ENCODE peak calls at places on chromosomes 5 and 9, in four cellular contexts. One of them, this sample, is unnamed.

GRCh38 chr5:65482280-65482726 is 583 bp upstream of the ADAMTS6 start:
- DNase-seq in colonic mucosa: no peak
- DNase-seq in lower lobe of right lung: no peak
- DNase-seq in breast epithelium: no peak
- DNase-seq in this sample: no peak

GRCh38 chr5:39395521-39395920 is 29.3 kb downstream of the DAB2 start:
- DNase-seq in breast epithelium: no peak
- DNase-seq in lower lobe of right lung: no peak
- DNase-seq in colonic mucosa: no peak
- DNase-seq in this sample: no peak

GRCh38 chr9:127180457-127181314 is 58.3 kb upstream of the ANGPTL2 start:
- DNase-seq in lower lobe of right lung: peak
- DNase-seq in breast epithelium: peak
- DNase-seq in colonic mucosa: peak
- DNase-seq in this sample: peak

GRCh38 chr5:156934450-156935211 is 28.4 kb downstream of the TIMD4 start:
- DNase-seq in colonic mucosa: no peak
- DNase-seq in breast epithelium: no peak
- DNase-seq in lower lobe of right lung: no peak
- DNase-seq in this sample: peak

GRCh38 chr5:142826741-142827492 is 56.7 kb downstream of the ARHGAP26 start:
- DNase-seq in breast epithelium: peak
- DNase-seq in colonic mucosa: no peak
- DNase-seq in lower lobe of right lung: peak
- DNase-seq in this sample: no peak

GRCh38 chr9:107929439-107929838 is 439.9 kb upstream of the KLF4 start:
- DNase-seq in colonic mucosa: peak
- DNase-seq in breast epithelium: peak
- DNase-seq in lower lobe of right lung: peak
- DNase-seq in this sample: no peak

GRCh38 chr9:114604974-114605373 is 6.1 kb upstream of the TMEM268 start:
- DNase-seq in breast epithelium: no peak
- DNase-seq in lower lobe of right lung: no peak
- DNase-seq in colonic mucosa: no peak
- DNase-seq in this sample: no peak

GRCh38 chr9:128683340-128684064 is 5.5 kb upstream of the SET start:
- DNase-seq in colonic mucosa: peak
- DNase-seq in breast epithelium: peak
- DNase-seq in lower lobe of right lung: peak
- DNase-seq in this sample: no peak

GRCh38 chr9:17116400-17116837 is 18.4 kb upstream of the CNTLN start:
- DNase-seq in colonic mucosa: no peak
- DNase-seq in lower lobe of right lung: no peak
- DNase-seq in breast epithelium: no peak
- DNase-seq in this sample: no peak

GRCh38 chr9:91807640-91808246 is 142.3 kb downstream of the ROR2 start:
- DNase-seq in breast epithelium: no peak
- DNase-seq in lower lobe of right lung: no peak
- DNase-seq in colonic mucosa: no peak
- DNase-seq in this sample: no peak

GRCh38 chr9:85142461-85143401 is 473.2 kb downstream of the NTRK2 start:
- DNase-seq in lower lobe of right lung: peak
- DNase-seq in breast epithelium: no peak
- DNase-seq in colonic mucosa: no peak
- DNase-seq in this sample: no peak

GRCh38 chr5:32311404-32312193 is 1.1 kb downstream of the MTMR12 start:
- DNase-seq in breast epithelium: no peak
- DNase-seq in colonic mucosa: no peak
- DNase-seq in lower lobe of right lung: no peak
- DNase-seq in this sample: no peak

GRCh38 chr5:170070556-170071412 is 34.9 kb upstream of the FOXI1 start:
- DNase-seq in lower lobe of right lung: peak
- DNase-seq in colonic mucosa: peak
- DNase-seq in breast epithelium: no peak
- DNase-seq in this sample: peak

GRCh38 chr9:83754383-83754977 is 46.7 kb upstream of the UBQLN1 start:
- DNase-seq in colonic mucosa: no peak
- DNase-seq in lower lobe of right lung: no peak
- DNase-seq in breast epithelium: no peak
- DNase-seq in this sample: no peak

GRCh38 chr5:95858023-95858461 is 35.5 kb upstream of the GLRX start:
- DNase-seq in lower lobe of right lung: no peak
- DNase-seq in breast epithelium: no peak
- DNase-seq in colonic mucosa: no peak
- DNase-seq in this sample: no peak

GRCh38 chr5:177516601-177517568 is at the start of gene DDX41:
- DNase-seq in lower lobe of right lung: peak
- DNase-seq in breast epithelium: peak
- DNase-seq in colonic mucosa: peak
- DNase-seq in this sample: peak
- TF ChIP-seq CTCF in lower lobe of right lung: peak
- TF ChIP-seq CTCF in breast epithelium: no peak
- TF ChIP-seq CTCF in colonic mucosa: no peak
- TF ChIP-seq CTCF in this sample: peak

GRCh38 chr5:119470105-119470763 is 17.9 kb downstream of the HSD17B4 start:
- DNase-seq in colonic mucosa: no peak
- DNase-seq in breast epithelium: no peak
- DNase-seq in lower lobe of right lung: no peak
- DNase-seq in this sample: no peak

GRCh38 chr5:119468286-119468685 is 16.0 kb downstream of the HSD17B4 start:
- DNase-seq in colonic mucosa: no peak
- DNase-seq in lower lobe of right lung: no peak
- DNase-seq in breast epithelium: no peak
- DNase-seq in this sample: no peak

GRCh38 chr5:119470851-119471451 is 18.7 kb downstream of the HSD17B4 start:
- DNase-seq in breast epithelium: no peak
- DNase-seq in colonic mucosa: no peak
- DNase-seq in lower lobe of right lung: no peak
- DNase-seq in this sample: no peak

DNA sequence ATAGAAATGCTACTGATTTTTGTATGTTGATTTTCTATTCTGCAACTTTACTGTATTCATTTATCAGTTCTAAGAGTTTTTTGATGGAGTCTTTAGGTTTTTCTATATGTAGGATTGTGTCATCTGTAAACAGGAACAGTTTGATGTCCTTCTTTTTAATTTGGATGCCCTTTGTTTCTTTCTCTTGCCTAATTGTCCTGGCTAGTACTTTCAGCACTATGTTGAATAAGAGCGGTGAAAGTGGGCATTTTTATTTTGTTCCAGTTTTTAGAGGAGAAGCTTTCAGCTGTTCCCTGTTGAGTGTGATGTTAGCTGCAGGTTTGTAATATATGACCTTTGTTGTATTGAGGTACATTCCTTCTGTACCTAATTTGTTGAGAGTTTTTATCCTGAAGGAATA is 13.3 kb downstream of the HSD17B4 start:
- DNase-seq in breast epithelium: no peak
- DNase-seq in lower lobe of right lung: no peak
- DNase-seq in colonic mucosa: no peak
- DNase-seq in this sample: no peak
- H3K27ac ChIP-seq in breast epithelium: no peak
- H3K27ac ChIP-seq in lower lobe of right lung: no peak
- H3K27ac ChIP-seq in colonic mucosa: no peak
- H3K27ac ChIP-seq in this sample: no peak

DNA sequence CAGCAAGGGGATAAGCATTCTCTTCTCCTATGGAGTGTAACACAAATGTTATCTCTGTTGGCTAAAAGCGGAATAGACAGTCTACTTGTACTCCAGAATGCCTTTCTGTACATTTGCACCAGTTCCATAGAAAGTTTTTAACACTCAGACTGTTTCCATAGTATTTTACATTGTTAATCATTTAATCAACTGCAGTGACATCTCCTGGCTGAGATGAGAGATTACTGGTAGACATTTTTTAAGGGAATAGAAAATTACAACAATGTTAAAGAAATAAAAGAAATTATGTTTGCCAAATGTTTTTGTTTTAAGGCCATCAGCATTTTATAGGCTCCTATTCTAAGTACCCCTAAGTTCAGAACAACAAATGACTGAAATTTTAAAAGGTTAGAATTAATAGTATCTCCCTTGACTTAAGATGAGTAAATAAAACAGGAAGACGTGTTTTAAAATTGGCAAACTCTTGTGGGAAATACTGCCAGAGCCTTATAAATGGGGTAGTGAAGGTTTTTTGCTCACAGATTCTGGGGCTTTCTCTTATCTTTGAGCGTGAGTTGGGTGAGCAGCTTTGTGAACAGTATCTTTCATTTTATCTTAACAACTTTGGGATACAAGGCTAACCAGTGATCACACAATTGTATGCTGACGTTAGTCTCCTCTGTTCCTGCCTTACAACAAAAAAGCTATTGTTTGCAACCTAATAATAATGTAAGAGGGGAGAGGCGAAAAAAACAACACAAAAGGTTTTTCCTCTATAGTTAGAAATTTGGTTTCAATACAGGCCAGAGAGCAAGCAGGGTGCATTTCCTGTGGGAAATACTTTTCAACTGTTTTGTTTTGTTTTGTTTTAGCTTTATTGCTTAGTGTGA is 294.4 kb downstream of the FBXL7 start:
- DNase-seq in breast epithelium: no peak
- DNase-seq in colonic mucosa: no peak
- DNase-seq in lower lobe of right lung: no peak
- DNase-seq in this sample: no peak
- TF ChIP-seq CTCF in breast epithelium: no peak
- TF ChIP-seq CTCF in colonic mucosa: no peak
- TF ChIP-seq CTCF in lower lobe of right lung: peak
- TF ChIP-seq CTCF in this sample: peak

GRCh38 chr9:124399323-124399962 is 15.8 kb downstream of the PSMB7 start:
- DNase-seq in breast epithelium: peak
- DNase-seq in colonic mucosa: no peak
- DNase-seq in lower lobe of right lung: no peak
- DNase-seq in this sample: no peak
- H3K27ac ChIP-seq in breast epithelium: peak
- H3K27ac ChIP-seq in colonic mucosa: no peak
- H3K27ac ChIP-seq in lower lobe of right lung: peak
- H3K27ac ChIP-seq in this sample: no peak

GRCh38 chr5:1010181-1010510 is 1.5 kb downstream of the NKD2 start:
- DNase-seq in breast epithelium: no peak
- DNase-seq in lower lobe of right lung: peak
- DNase-seq in colonic mucosa: no peak
- DNase-seq in this sample: no peak
- TF ChIP-seq CTCF in breast epithelium: no peak
- TF ChIP-seq CTCF in lower lobe of right lung: no peak
- TF ChIP-seq CTCF in colonic mucosa: no peak
- TF ChIP-seq CTCF in this sample: no peak

DNA sequence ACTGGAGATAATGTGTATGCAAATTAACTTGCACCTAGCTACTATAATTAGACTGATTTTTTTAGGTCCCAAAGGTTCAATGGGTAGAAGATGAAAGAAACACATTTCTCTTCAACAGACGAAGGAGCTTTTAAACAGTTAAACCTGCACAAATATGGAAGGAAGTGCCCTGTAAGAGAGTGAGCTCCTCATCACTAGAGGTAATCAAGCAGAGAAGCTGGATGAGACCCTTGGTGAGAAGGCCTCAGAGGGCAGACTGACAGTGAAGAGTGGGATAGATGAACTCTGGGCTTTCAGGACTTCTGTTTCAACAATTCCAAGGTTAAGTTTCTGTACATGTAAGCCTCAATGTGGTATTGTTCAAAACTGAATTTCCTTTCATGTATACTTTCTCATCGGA is 23.2 kb downstream of the PTPN3 start:
- DNase-seq in colonic mucosa: no peak
- DNase-seq in lower lobe of right lung: no peak
- DNase-seq in breast epithelium: no peak
- DNase-seq in this sample: no peak
- H3K27ac ChIP-seq in colonic mucosa: no peak
- H3K27ac ChIP-seq in lower lobe of right lung: peak
- H3K27ac ChIP-seq in breast epithelium: no peak
- H3K27ac ChIP-seq in this sample: no peak

GRCh38 chr5:53022889-53023511 is 33.8 kb downstream of the ITGA2 start:
- DNase-seq in colonic mucosa: no peak
- DNase-seq in lower lobe of right lung: no peak
- DNase-seq in breast epithelium: no peak
- DNase-seq in this sample: no peak
- TF ChIP-seq CTCF in colonic mucosa: no peak
- TF ChIP-seq CTCF in lower lobe of right lung: no peak
- TF ChIP-seq CTCF in breast epithelium: no peak
- TF ChIP-seq CTCF in this sample: no peak